ENCODE peak calls at places on chromosome X, in ten cellular contexts. C is GM12864; J is left kidney; I is NB4; D is WERI-Rb-1; E is activated T-cell treated with anti-CD3 and anti-CD28 coated beads, Interleukin-2, amount 50 U/mL, for 48 hours; F is islet precursor cell; L is activated CD4-positive, alpha-beta T cell treated with anti-CD3 and anti-CD28 coated beads for 36 hours; S is NAMALWA; R is A549. Q is an unnamed sample.

GRCh38 chrX:70755850-70756249 is 152.7 kb downstream of the TEX11 start:
- DNase-seq in I (no peak), C (no peak), J (no peak), R (no peak), S (no peak), F (peak; percentile 58), D (no peak), E (peak; percentile 63), L (peak; percentile 81), Q (peak; percentile 48)

GRCh38 chrX:22323541-22323940 is 50.8 kb downstream of the CBLL2 start:
- DNase-seq in L (no peak), F (no peak), C (no peak), S (no peak), R (no peak), D (no peak), E (no peak), J (no peak), I (no peak), Q (no peak)

GRCh38 chrX:49934148-49934547 is 11.8 kb downstream of the CLCN5 start:
- DNase-seq in L (no peak), F (no peak), E (no peak), I (peak; percentile 24), C (no peak), J (no peak), S (no peak), R (no peak), D (no peak), Q (no peak)

GRCh38 chrX:147376601-147377387 is 534.9 kb upstream of the FMR1 start:
- DNase-seq in F (no peak), S (no peak), D (no peak), E (no peak), R (no peak), I (no peak), C (no peak), J (peak; percentile 2), L (no peak), Q (peak; percentile 27)

GRCh38 chrX:130224810-130225209 is 43.9 kb downstream of the ZNF280C start:
- DNase-seq in S (no peak), D (no peak), E (no peak), C (no peak), F (no peak), L (no peak), R (no peak), I (peak; percentile 72), J (no peak), Q (no peak)

GRCh38 chrX:19879742-19880378 is 7.5 kb downstream of the SH3KBP1 start:
- DNase-seq in J (no peak), R (no peak), F (no peak), C (no peak), I (no peak), L (peak; percentile 17), E (no peak), D (no peak), S (no peak), Q (no peak)

GRCh38 chrX:26925088-26925487 is 538.1 kb downstream of the PPP4R3C start:
- DNase-seq in I (no peak), F (no peak), C (no peak), J (no peak), D (no peak), R (no peak), E (no peak), S (no peak), L (no peak), Q (peak; percentile 1)

GRCh38 chrX:13898084-13898483 is 81.2 kb upstream of the GPM6B start:
- DNase-seq in J (peak; percentile 25), F (no peak), R (peak; percentile 2), D (peak; percentile 34), S (peak; percentile 43), E (peak; percentile 21), I (peak; percentile 44), L (peak; percentile 25), C (no peak), Q (peak; percentile 79)

GRCh38 chrX:17919896-17920446 is 58.9 kb upstream of the RAI2 start:
- DNase-seq in I (no peak), J (no peak), R (no peak), L (no peak), F (no peak), C (no peak), S (no peak), E (no peak), D (no peak), Q (no peak)

GRCh38 chrX:4932790-4933189 is 1219.3 kb upstream of the PRKX start:
- DNase-seq in R (peak; percentile 4), I (no peak), F (no peak), E (no peak), S (no peak), L (no peak), D (no peak), J (no peak), C (no peak), Q (no peak)

GRCh38 chrX:2383735-2384134 is 117.0 kb downstream of the DHRSX start:
- DNase-seq in D (no peak), I (no peak), L (no peak), E (no peak), C (no peak), F (no peak), J (no peak), R (peak; percentile 41), S (no peak), Q (no peak)

GRCh38 chrX:150334100-150334499 is 29.0 kb upstream of the MAMLD1 start:
- DNase-seq in E (no peak), R (no peak), L (no peak), D (no peak), J (no peak), S (no peak), F (no peak), C (no peak), I (no peak), Q (no peak)

GRCh38 chrX:123263246-123263757 is 79.2 kb downstream of the GRIA3 start:
- DNase-seq in I (no peak), L (no peak), J (peak; percentile 1), S (no peak), D (peak; percentile 25), E (no peak), R (no peak), F (no peak), C (no peak), Q (peak; percentile 73)

GRCh38 chrX:7059214-7059838 is 88.2 kb upstream of the STS start:
- DNase-seq in F (no peak), I (no peak), R (no peak), D (no peak), J (no peak), S (peak; percentile 31), E (peak; percentile 37), C (peak; percentile 81), L (peak; percentile 56), Q (no peak)

GRCh38 chrX:109481986-109482385 is at the start of gene GUCY2F:
- DNase-seq in E (no peak), S (no peak), R (no peak), D (no peak), C (no peak), J (no peak), I (no peak), L (no peak), F (no peak), Q (no peak)

GRCh38 chrX:41802958-41803357 is 79.0 kb downstream of the GPR82 start:
- DNase-seq in L (no peak), R (no peak), E (no peak), S (no peak), D (peak; percentile 15), C (no peak), I (no peak), F (no peak), J (no peak), Q (peak; percentile 75)

GRCh38 chrX:48911407-48912182 is at the start of gene SLC35A2:
- DNase-seq in L (peak; percentile 93), R (peak; percentile 87), C (no peak), D (peak; percentile 70), I (peak; percentile 75), E (peak; percentile 92), J (peak; percentile 91), S (peak; percentile 83), F (peak; percentile 87), Q (peak; percentile 93)

GRCh38 chrX:19616016-19616415 is 100.7 kb upstream of the MAP3K15 start:
- DNase-seq in L (no peak), J (no peak), F (no peak), R (no peak), C (no peak), S (no peak), I (no peak), D (no peak), E (no peak), Q (no peak)

GRCh38 chrX:67917412-67918010 is 373.7 kb downstream of the AR start:
- DNase-seq in J (no peak), F (no peak), I (peak; percentile 4), L (no peak), C (no peak), E (no peak), S (no peak), R (no peak), D (no peak), Q (no peak)

GRCh38 chrX:135389243-135389642 is 32.5 kb upstream of the SMIM10L2A start:
- DNase-seq in J (no peak), D (no peak), I (no peak), E (no peak), S (no peak), C (no peak), F (no peak), R (no peak), L (no peak), Q (no peak)

GRCh38 chrX:119654112-119654531 is 38.8 kb downstream of the SEPTIN6 start:
- DNase-seq in J (peak; percentile 89), D (peak; percentile 34), C (no peak), I (peak; percentile 9), S (no peak), E (no peak), F (peak; percentile 61), R (no peak), L (peak; percentile 14), Q (peak; percentile 51)

GRCh38 chrX:27917713-27918500 is 63.3 kb downstream of the DCAF8L1 start:
- DNase-seq in F (no peak), R (no peak), S (no peak), D (no peak), I (no peak), C (no peak), E (no peak), J (no peak), L (no peak), Q (no peak)

GRCh38 chrX:39705299-39705698 is 392.5 kb downstream of the BCOR start:
- DNase-seq in S (peak; percentile 2), E (no peak), C (no peak), L (peak; percentile 26), I (peak; percentile 22), J (peak; percentile 38), R (peak; percentile 61), F (peak; percentile 71), D (peak; percentile 35), Q (peak; percentile 52)

GRCh38 chrX:133444952-133445831 is 29.9 kb upstream of the GPC4 start:
- DNase-seq in R (peak; percentile 9), E (no peak), S (no peak), J (peak; percentile 61), F (peak; percentile 64), D (no peak), C (no peak), I (peak; percentile 3), L (no peak), Q (peak; percentile 82)

GRCh38 chrX:151699746-151700145 is 4.5 kb downstream of the PRRG3 start:
- DNase-seq in L (no peak), J (no peak), R (no peak), E (no peak), I (no peak), C (no peak), F (no peak), D (no peak), S (no peak), Q (no peak)

GRCh38 chrX:7133036-7133412 is 14.5 kb upstream of the STS start:
- DNase-seq in R (no peak), F (peak; percentile 71), D (no peak), I (no peak), E (no peak), J (no peak), L (no peak), S (no peak), C (no peak), Q (peak; percentile 69)

GRCh38 chrX:105822138-105823091 is at the start of gene NRK:
- DNase-seq in R (no peak), D (no peak), E (no peak), S (no peak), L (no peak), F (peak; percentile 85), I (no peak), C (no peak), J (peak; percentile 45), Q (peak; percentile 35)

GRCh38 chrX:32137525-32137924 is 1065.7 kb upstream of the FTHL17 start:
- DNase-seq in C (no peak), D (no peak), I (peak; percentile 7), E (no peak), J (peak; percentile 57), F (peak; percentile 58), L (peak; percentile 6), R (no peak), S (peak; percentile 1), Q (peak; percentile 26)